ENCODE peak calls at places on chromosomes 13 and 19, in four cellular contexts. Z is mesenchymal stem cell, L is H9, N is H1. H is an unnamed sample.

GRCh38 chr13:45292176-45292575 is 48.8 kb downstream of the TPT1 start:
- DNase-seq in L (peak), N (no peak), Z (no peak), H (no peak)

GRCh38 chr13:60756306-60756705 is 359.3 kb downstream of the TDRD3 start:
- DNase-seq in L (no peak), Z (peak), N (no peak), H (no peak)

GRCh38 chr19:6141217-6141616 is 5.8 kb downstream of the ACSBG2 start:
- DNase-seq in Z (no peak), N (no peak), L (no peak), H (no peak)

GRCh38 chr19:45503909-45504308 is 3.4 kb upstream of the VASP start:
- DNase-seq in L (no peak), Z (no peak), N (no peak), H (no peak)

GRCh38 chr13:57665471-57665870 is 33.9 kb downstream of the PCDH17 start:
- DNase-seq in N (no peak), L (no peak), Z (no peak), H (no peak)

GRCh38 chr19:3135961-3136683 is at the start of gene GNA15:
- DNase-seq in Z (no peak), L (no peak), N (no peak), H (no peak)

GRCh38 chr13:76336889-76337844 is 549.0 kb downstream of the KCTD12 start:
- DNase-seq in Z (peak), L (no peak), N (no peak), H (no peak)

GRCh38 chr19:46413262-46414031 is at the start of gene CCDC8:
- DNase-seq in N (peak), Z (peak), L (peak), H (peak)

GRCh38 chr19:45994456-45994988 is 745 bp upstream of the CCDC61 start:
- DNase-seq in N (no peak), Z (no peak), L (no peak), H (no peak)

GRCh38 chr13:60484865-60485264 is 87.8 kb downstream of the TDRD3 start:
- DNase-seq in N (no peak), Z (no peak), L (no peak), H (no peak)

GRCh38 chr13:79831556-79831955 is 350.6 kb downstream of the NDFIP2 start:
- DNase-seq in L (no peak), N (no peak), Z (no peak), H (no peak)

GRCh38 chr13:26497991-26498423 is 59.5 kb upstream of the WASF3 start:
- DNase-seq in N (no peak), L (no peak), Z (peak), H (no peak)

GRCh38 chr13:51746802-51747201 is 57.2 kb downstream of the DHRS12 start:
- DNase-seq in Z (no peak), L (no peak), N (no peak), H (no peak)

GRCh38 chr13:91722267-91722884 is 324.0 kb downstream of the GPC5 start:
- DNase-seq in Z (peak), N (no peak), L (no peak), H (no peak)

GRCh38 chr19:53670345-53670744 is 38.5 kb downstream of the DPRX start:
- DNase-seq in N (no peak), L (no peak), Z (no peak), H (no peak)

GRCh38 chr19:7665076-7665475 is 3.8 kb upstream of the RETN start:
- DNase-seq in Z (no peak), L (no peak), N (no peak), H (no peak)

GRCh38 chr13:95500136-95500718 is 52.3 kb upstream of the CLDN10 start:
- DNase-seq in N (no peak), L (no peak), Z (no peak), H (no peak)

GRCh38 chr13:50552424-50552966 is 291.0 kb downstream of the DLEU7 start:
- DNase-seq in L (no peak), Z (no peak), N (no peak), H (no peak)

GRCh38 chr19:29415507-29415906 is 110.3 kb upstream of the VSTM2B start:
- DNase-seq in Z (no peak), N (peak), L (peak), H (no peak)

GRCh38 chr19:16382775-16383543 is 58.3 kb downstream of the KLF2 start:
- DNase-seq in Z (peak), N (peak), L (peak), H (peak)

GRCh38 chr13:106028916-106029315 is 506.5 kb downstream of the EFNB2 start:
- DNase-seq in L (no peak), N (no peak), Z (no peak), H (no peak)

GRCh38 chr19:51029718-51030117 is 3.3 kb upstream of the KLK11 start:
- DNase-seq in L (no peak), Z (no peak), N (no peak), H (no peak)

GRCh38 chr19:40718774-40719391 is 2.0 kb downstream of the ITPKC start:
- DNase-seq in Z (peak), N (no peak), L (peak), H (no peak)

GRCh38 chr13:23701646-23702045 is 131.4 kb downstream of the TNFRSF19 start:
- DNase-seq in L (no peak), N (no peak), Z (peak), H (no peak)

GRCh38 chr19:14614099-14614412 is 31.2 kb downstream of the CLEC17A start:
- DNase-seq in N (no peak), Z (no peak), L (no peak), H (no peak)

GRCh38 chr19:56678205-56678604 is 6.6 kb upstream of the ZNF835 start:
- DNase-seq in N (no peak), Z (no peak), L (no peak), H (no peak)

GRCh38 chr13:73142091-73142490 is 83.3 kb downstream of the KLF5 start:
- DNase-seq in L (no peak), Z (no peak), N (no peak), H (no peak)
- H2BK15ac ChIP-seq in L (no peak), Z (peak), N (no peak), H (no peak)

GRCh38 chr13:42992585-42993122 is 613 bp upstream of the EPSTI1 start:
- DNase-seq in L (no peak), Z (no peak), N (no peak), H (no peak)

GRCh38 chr13:42996584-42996983 is 4.5 kb upstream of the EPSTI1 start:
- DNase-seq in N (no peak), Z (peak), L (no peak), H (no peak)

GRCh38 chr13:42991892-42992584 is at the start of gene EPSTI1:
- DNase-seq in Z (peak), N (peak), L (peak), H (peak)

GRCh38 chr13:42997381-42997780 is 5.3 kb upstream of the EPSTI1 start:
- DNase-seq in L (no peak), N (no peak), Z (peak), H (no peak)

GRCh38 chr13:42994878-42995277 is 2.8 kb upstream of the EPSTI1 start:
- DNase-seq in Z (no peak), L (no peak), N (no peak), H (no peak)
- H2BK12ac ChIP-seq in Z (no peak), L (no peak), N (no peak), H (no peak)

GRCh38 chr19:10603873-10604459 is 16.9 kb upstream of the AP1M2 start:
- DNase-seq in N (no peak), L (no peak), Z (peak), H (no peak)
- H2BK15ac ChIP-seq in N (peak), L (no peak), Z (no peak), H (no peak)

GRCh38 chr13:97020689-97021240 is 26.5 kb upstream of the OXGR1 start:
- DNase-seq in N (no peak), Z (no peak), L (no peak), H (no peak)
- H2BK12ac ChIP-seq in N (no peak), Z (no peak), L (no peak), H (no peak)